ENCODE peak calls at places on chromosomes 7 and 10, in four cellular contexts. E is GM23338, B is PC-3, Q is SK-N-SH. T is an unnamed sample.

GRCh38 chr7:35593896-35594295 is 101.0 kb downstream of the HERPUD2 start:
- DNase-seq in E (peak), B (no peak), Q (peak), T (peak)

GRCh38 chr10:15528478-15529239 is 157.6 kb upstream of the FAM171A1 start:
- DNase-seq in E (no peak), B (no peak), Q (no peak), T (no peak)

GRCh38 chr10:42836771-42837468 is 54.3 kb downstream of the BMS1 start:
- DNase-seq in E (peak), B (peak), Q (peak), T (no peak)

GRCh38 chr10:134743-135600 is at the start of gene ZMYND11:
- DNase-seq in E (peak), B (peak), Q (peak), T (peak)

GRCh38 chr7:69564454-69565417 is 33.5 kb upstream of the AUTS2 start:
- DNase-seq in E (no peak), B (no peak), Q (peak), T (peak)

GRCh38 chr10:74598891-74599566 is 227.4 kb upstream of the KAT6B start:
- DNase-seq in E (no peak), B (peak), Q (no peak), T (no peak)

GRCh38 chr7:99557196-99557607 is 1.2 kb upstream of the ZNF655 start:
- DNase-seq in E (no peak), B (no peak), Q (no peak), T (peak)

GRCh38 chr7:151065516-151065915 is 6.1 kb downstream of the SLC4A2 start:
- DNase-seq in E (no peak), B (no peak), Q (no peak), T (no peak)

GRCh38 chr7:28136885-28137284 is 43.7 kb downstream of the JAZF1 start:
- DNase-seq in E (no peak), B (no peak), Q (no peak), T (no peak)

GRCh38 chr7:136102881-136103280 is 125.7 kb upstream of the MTPN start:
- DNase-seq in E (no peak), B (no peak), Q (no peak), T (no peak)

GRCh38 chr7:81173766-81174281 is 255.0 kb upstream of the SEMA3C start:
- DNase-seq in E (peak), B (peak), Q (no peak), T (no peak)

GRCh38 chr7:55423277-55423711 is 58.2 kb downstream of the LANCL2 start:
- DNase-seq in E (peak), B (no peak), Q (no peak), T (no peak)

GRCh38 chr10:64733980-64734379 is 1212.8 kb downstream of the REEP3 start:
- DNase-seq in E (peak), B (peak), Q (peak), T (peak)
- TF ChIP-seq CTCF in E (peak), B (peak), Q (peak), T (peak)

GRCh38 chr7:90403174-90404113 is at the start of gene CLDN12:
- DNase-seq in E (peak), B (peak), Q (peak), T (peak)

GRCh38 chr7:90404777-90405176 is 1.5 kb downstream of the CLDN12 start:
- DNase-seq in E (no peak), B (peak), Q (no peak), T (no peak)

GRCh38 chr7:90402785-90403173 is 482 bp upstream of the CLDN12 start:
- DNase-seq in E (no peak), B (no peak), Q (no peak), T (no peak)

GRCh38 chr7:90407484-90407821 is 4.2 kb downstream of the CLDN12 start:
- DNase-seq in E (no peak), B (no peak), Q (no peak), T (no peak)

GRCh38 chr7:90401989-90402388 is 1.3 kb upstream of the CLDN12 start:
- DNase-seq in E (no peak), B (no peak), Q (peak), T (no peak)
- TF ChIP-seq EZH2phosphoT487 in E (no peak), B (no peak), Q (no peak), T (no peak)

DNA sequence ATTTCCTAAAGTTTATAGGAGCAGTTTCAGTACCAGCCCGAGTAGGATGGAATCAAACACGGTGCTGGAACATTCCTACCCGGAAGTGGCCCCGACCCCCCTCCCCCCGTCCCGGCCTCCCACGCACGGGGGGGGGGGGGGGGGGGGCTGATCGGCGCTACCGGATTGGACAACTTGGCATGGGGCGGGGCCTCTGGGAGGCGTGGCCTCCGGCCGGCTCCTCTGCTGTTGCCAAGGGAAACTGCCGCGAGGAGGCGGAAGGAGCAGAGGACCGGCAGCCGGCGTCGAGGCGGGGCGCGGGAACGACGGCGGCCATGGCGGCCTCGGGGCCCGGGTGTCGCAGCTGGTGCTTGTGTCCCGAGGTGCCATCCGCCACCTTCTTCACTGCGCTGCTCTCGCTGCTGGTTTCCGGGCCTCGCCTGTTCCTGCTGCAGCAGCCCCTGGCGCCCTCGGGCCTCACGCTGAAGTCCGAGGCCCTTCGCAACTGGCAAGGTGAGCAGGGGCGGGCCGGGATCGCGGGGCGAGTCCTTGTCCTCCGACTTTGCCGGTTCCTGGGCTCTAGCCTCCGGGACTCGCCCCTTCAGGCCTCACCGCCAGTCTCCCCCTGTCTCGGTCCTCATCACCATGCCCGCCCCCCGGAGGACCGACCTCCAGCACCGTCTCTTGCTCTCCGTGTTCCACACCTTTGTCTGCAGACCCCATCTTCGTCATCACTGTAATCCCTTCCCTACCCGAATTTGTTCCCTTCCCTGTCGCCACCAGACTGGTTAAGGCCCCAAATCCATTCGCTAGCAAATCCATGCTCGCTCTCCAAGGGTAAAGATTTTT is at the start of gene RHBDD2:
- DNase-seq in E (peak), B (peak), Q (peak), T (peak)
- TF ChIP-seq CTCF in E (no peak), B (no peak), Q (no peak), T (no peak)

DNA sequence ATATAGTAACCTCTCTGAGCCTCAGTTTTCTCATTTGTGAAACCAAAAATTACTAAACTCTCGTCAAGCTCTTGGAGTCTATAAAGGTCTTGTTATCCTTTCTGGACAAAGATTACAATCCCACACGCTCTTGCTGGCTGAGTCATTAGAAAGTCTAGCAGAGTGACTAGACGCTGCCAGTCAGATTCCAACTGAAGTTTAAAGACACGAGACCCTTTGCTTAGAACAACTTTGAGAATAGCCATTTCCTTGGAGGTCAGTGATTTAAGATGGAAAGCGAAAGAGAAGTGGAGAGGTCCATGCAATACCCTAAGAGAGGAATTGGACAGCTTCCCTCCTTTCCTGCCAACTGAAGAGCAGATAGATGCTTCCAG is 119.5 kb downstream of the APBB1IP start:
- DNase-seq in E (no peak), B (peak), Q (no peak), T (no peak)
- TF ChIP-seq EZH2phosphoT487 in E (no peak), B (no peak), Q (no peak), T (no peak)